ENCODE peak calls at places on chromosomes 4 and X, in five cellular contexts. Z is body of pancreas, F is T-helper 2 cell, N is testis, T is GM20000. O is an unnamed sample.

GRCh38 chr4:6885953-6886557 is 23.6 kb upstream of the TBC1D14 start:
- DNase-seq in Z (peak; percentile 75), F (no peak), N (peak; percentile 69), T (no peak), O (no peak)

GRCh38 chr4:168384437-168385141 is 66.0 kb upstream of the DDX60 start:
- DNase-seq in Z (peak; percentile 29), F (no peak), N (no peak), T (no peak), O (no peak)

GRCh38 chr4:169092889-169093522 is 83.0 kb upstream of the CBR4 start:
- DNase-seq in Z (no peak), F (no peak), N (no peak), T (no peak), O (no peak)

GRCh38 chrX:13165747-13166146 is 121.3 kb upstream of the FAM9C start:
- DNase-seq in Z (no peak), F (no peak), N (no peak), T (no peak), O (no peak)

GRCh38 chrX:40987413-40987812 is 97.8 kb upstream of the USP9X start:
- DNase-seq in Z (no peak), F (no peak), N (no peak), T (no peak), O (no peak)

GRCh38 chr4:117773067-117773946 is 261.0 kb upstream of the NDST3 start:
- DNase-seq in Z (no peak), F (no peak), N (no peak), T (no peak), O (no peak)

GRCh38 chr4:53653484-53654053 is 62.3 kb upstream of the LNX1 start:
- DNase-seq in Z (peak; percentile 70), F (no peak), N (peak; percentile 36), T (no peak), O (no peak)

GRCh38 chr4:22692736-22693135 is at the start of gene GBA3:
- DNase-seq in Z (no peak), F (no peak), N (no peak), T (no peak), O (no peak)

GRCh38 chr4:184417802-184418511 is 56.4 kb downstream of the IRF2 start:
- DNase-seq in Z (no peak), F (no peak), N (no peak), T (peak; percentile 68), O (no peak)

GRCh38 chrX:16429391-16429790 is 220.6 kb upstream of the S100G start:
- DNase-seq in Z (no peak), F (no peak), N (no peak), T (no peak), O (no peak)

GRCh38 chr4:153792007-153792892 is 3.4 kb upstream of the SFRP2 start:
- DNase-seq in Z (peak; percentile 48), F (no peak), N (peak; percentile 88), T (no peak), O (peak; percentile 27)

GRCh38 chrX:129613596-129613995 is 41.2 kb downstream of the APLN start:
- DNase-seq in Z (no peak), F (no peak), N (no peak), T (no peak), O (no peak)

GRCh38 chrX:108268434-108269080 is 169.7 kb downstream of the COL4A6 start:
- DNase-seq in Z (peak; percentile 28), F (no peak), N (no peak), T (no peak), O (no peak)